ENCODE peak calls at places on chromosomes 2 and 18, in eight cellular contexts. P is CD8-positive, alpha-beta T cell; F is IMR-90; O is fibroblast of lung; K is epithelial cell of proximal tubule; B is body of pancreas; Q is breast epithelium; J is coronary artery. W is an unnamed sample.
A peak's percentile ranks its signal among the peaks of the same experiment; 100 is the strongest.

GRCh38 chr2:120476141-120476540 is 130.2 kb downstream of the INHBB start:
- DNase-seq in P (no peak), F (no peak), O (no peak), K (no peak), B (peak; percentile 24), Q (no peak), J (no peak), W (no peak)

GRCh38 chr2:74002515-74003391 is 18.0 kb downstream of the TET3 start:
- DNase-seq in P (peak; percentile 69), F (peak; percentile 83), O (peak; percentile 77), K (no peak), B (peak; percentile 84), Q (peak; percentile 70), J (peak; percentile 75), W (peak; percentile 90)

GRCh38 chr18:8741524-8741923 is 36.2 kb downstream of the MTCL1 start:
- DNase-seq in P (no peak), F (no peak), O (no peak), K (no peak), B (no peak), Q (no peak), J (peak; percentile 28), W (no peak)

GRCh38 chr2:176892818-176893217 is 319.8 kb upstream of the HNRNPA3 start:
- DNase-seq in P (no peak), F (no peak), O (no peak), K (no peak), B (no peak), Q (no peak), J (no peak), W (no peak)

GRCh38 chr18:62885804-62886203 is 170.5 kb downstream of the PHLPP1 start:
- DNase-seq in P (no peak), F (no peak), O (no peak), K (no peak), B (no peak), Q (no peak), J (no peak), W (no peak)

GRCh38 chr18:36688020-36688965 is 140.5 kb downstream of the TPGS2 start:
- DNase-seq in P (no peak), F (peak; percentile 74), O (peak; percentile 71), K (no peak), B (peak; percentile 66), Q (no peak), J (no peak), W (peak; percentile 80)

GRCh38 chr2:84986018-84986417 is 15.1 kb downstream of the KCMF1 start:
- DNase-seq in P (no peak), F (no peak), O (no peak), K (no peak), B (no peak), Q (no peak), J (no peak), W (no peak)

GRCh38 chr2:16745466-16745865 is 79.8 kb upstream of the CYRIA start:
- DNase-seq in P (no peak), F (no peak), O (no peak), K (peak; percentile 74), B (no peak), Q (no peak), J (peak; percentile 24), W (no peak)

GRCh38 chr18:47863041-47863440 is 67.4 kb downstream of the SMAD2 start:
- DNase-seq in P (no peak), F (no peak), O (no peak), K (no peak), B (no peak), Q (no peak), J (no peak), W (no peak)

GRCh38 chr2:157173740-157174184 is 83.7 kb upstream of the GALNT5 start:
- DNase-seq in P (no peak), F (peak; percentile 100), O (peak; percentile 100), K (peak; percentile 20), B (peak; percentile 14), Q (no peak), J (no peak), W (no peak)

GRCh38 chr18:3118195-3119010 is 101.4 kb downstream of the MYOM1 start:
- DNase-seq in P (no peak), F (no peak), O (no peak), K (no peak), B (peak; percentile 31), Q (no peak), J (no peak), W (no peak)

GRCh38 chr2:61763605-61764034 is 90.2 kb downstream of the FAM161A start:
- DNase-seq in P (no peak), F (peak; percentile 89), O (peak; percentile 87), K (peak; percentile 70), B (peak; percentile 88), Q (peak; percentile 77), J (peak; percentile 90), W (peak; percentile 78)

GRCh38 chr2:40230717-40231300 is 221.1 kb downstream of the SLC8A1 start:
- DNase-seq in P (no peak), F (no peak), O (peak; percentile 53), K (no peak), B (no peak), Q (no peak), J (no peak), W (no peak)

GRCh38 chr2:68374184-68374583 is 9.1 kb downstream of the PLEK start:
- DNase-seq in P (no peak), F (no peak), O (no peak), K (no peak), B (no peak), Q (no peak), J (no peak), W (no peak)

GRCh38 chr18:79507076-79507545 is 111.4 kb downstream of the NFATC1 start:
- DNase-seq in P (no peak), F (no peak), O (peak; percentile 33), K (no peak), B (peak; percentile 44), Q (peak; percentile 61), J (peak; percentile 88), W (peak; percentile 18)

GRCh38 chr2:239315308-239315707 is 85.5 kb downstream of the HDAC4 start:
- DNase-seq in P (no peak), F (no peak), O (no peak), K (no peak), B (no peak), Q (peak; percentile 6), J (no peak), W (no peak)

GRCh38 chr18:2905802-2906521 is 59.2 kb downstream of the EMILIN2 start:
- DNase-seq in P (peak; percentile 17), F (no peak), O (peak; percentile 59), K (no peak), B (peak; percentile 45), Q (no peak), J (peak; percentile 67), W (peak; percentile 38)

GRCh38 chr2:207216454-207216853 is 50.7 kb upstream of the KLF7 start:
- DNase-seq in P (no peak), F (no peak), O (no peak), K (no peak), B (no peak), Q (no peak), J (no peak), W (peak; percentile 53)

DNA sequence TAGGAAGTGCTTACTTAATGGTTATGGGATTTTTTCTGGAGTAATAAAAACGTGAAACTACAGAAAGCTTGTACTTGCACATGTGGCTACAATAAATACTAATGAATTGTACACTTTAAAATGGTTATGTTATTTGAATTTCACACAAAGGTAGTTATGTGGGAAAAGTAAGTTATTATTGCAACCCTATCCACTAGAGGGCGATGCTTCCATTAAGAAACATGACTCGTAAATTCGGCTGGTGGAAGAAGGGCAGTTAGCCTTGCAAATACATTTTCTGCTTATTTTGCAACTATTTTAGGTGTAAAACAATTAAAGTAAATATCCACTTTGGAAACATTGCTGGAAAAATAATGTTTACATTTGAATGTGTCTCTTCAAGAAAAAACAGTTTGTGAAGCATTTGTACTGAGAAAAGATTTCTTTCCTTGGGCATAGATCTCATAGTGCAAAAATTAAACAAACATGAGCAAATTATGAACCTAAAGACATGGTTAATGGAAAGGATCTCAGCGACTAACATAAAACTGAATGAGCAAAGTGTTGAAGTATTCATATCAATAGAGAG is 68.1 kb upstream of the CSRNP3 start:
- DNase-seq in P (no peak), F (peak; percentile 79), O (peak; percentile 88), K (peak; percentile 39), B (peak; percentile 48), Q (no peak), J (no peak), W (no peak)
- TF ChIP-seq CTCF in P (peak; percentile 68), F (peak; percentile 75), O (peak; percentile 70), K (peak; percentile 75), B (peak; percentile 71), Q (peak; percentile 53), J (peak; percentile 67), W (peak; percentile 87)

GRCh38 chr2:203909946-203910476 is 26.6 kb upstream of the ICOS start:
- DNase-seq in P (no peak), F (no peak), O (no peak), K (no peak), B (no peak), Q (no peak), J (no peak), W (no peak)
- TF ChIP-seq CTCF in P (peak; percentile 31), F (no peak), O (no peak), K (no peak), B (no peak), Q (no peak), J (no peak), W (peak; percentile 15)

GRCh38 chr2:196853301-196854087 is 44.3 kb upstream of the C2orf66 start:
- DNase-seq in P (no peak), F (no peak), O (no peak), K (no peak), B (no peak), Q (no peak), J (no peak), W (no peak)

GRCh38 chr2:196854629-196855028 is 45.5 kb upstream of the C2orf66 start:
- DNase-seq in P (no peak), F (no peak), O (no peak), K (no peak), B (no peak), Q (no peak), J (no peak), W (no peak)

GRCh38 chr2:196846295-196846694 is 37.1 kb upstream of the C2orf66 start:
- DNase-seq in P (no peak), F (no peak), O (no peak), K (no peak), B (no peak), Q (no peak), J (no peak), W (no peak)

GRCh38 chr2:196849895-196850294 is 40.7 kb upstream of the C2orf66 start:
- DNase-seq in P (no peak), F (peak; percentile 45), O (peak; percentile 51), K (no peak), B (peak; percentile 10), Q (no peak), J (no peak), W (no peak)

GRCh38 chr2:196851068-196851467 is 41.9 kb upstream of the C2orf66 start:
- DNase-seq in P (no peak), F (no peak), O (peak; percentile 9), K (no peak), B (no peak), Q (no peak), J (no peak), W (no peak)
- TF ChIP-seq CTCF in P (no peak), F (no peak), O (no peak), K (no peak), B (no peak), Q (no peak), J (no peak), W (no peak)

DNA sequence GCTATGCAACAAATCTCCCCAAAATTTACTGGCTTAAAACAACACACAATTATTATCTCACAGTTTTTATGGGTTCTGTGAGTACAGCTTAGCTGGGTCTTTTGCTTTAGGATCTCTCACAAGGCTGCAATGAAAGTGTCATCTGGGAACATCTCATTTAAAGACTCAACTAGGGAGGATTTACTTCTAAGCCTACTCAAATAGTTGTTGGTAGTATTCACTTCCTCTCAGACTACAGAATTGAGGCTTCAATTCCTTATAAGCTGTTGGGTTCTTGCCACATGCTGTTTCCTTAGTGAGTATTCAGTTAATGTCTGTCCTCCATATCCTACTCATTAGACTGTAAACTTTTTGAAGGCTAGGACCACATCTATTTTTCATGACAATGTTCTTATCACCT is 72.3 kb downstream of the MDH1 start:
- DNase-seq in P (no peak), F (peak; percentile 92), O (peak; percentile 50), K (no peak), B (no peak), Q (no peak), J (no peak), W (no peak)
- TF ChIP-seq CTCF in P (no peak), F (no peak), O (no peak), K (no peak), B (no peak), Q (no peak), J (no peak), W (no peak)

W was measured in glutamatergic neuron.